ENCODE peak calls at places on chromosome 16, in four cellular contexts. I, K, J and F are unnamed samples.
A peak's percentile ranks its signal among the peaks of the same experiment; 100 is the strongest.

GRCh38 chr16:8660841-8661301 is 13.5 kb upstream of the ABAT start:
- DNase-seq in K (peak; percentile 71), I (peak; percentile 87), J (no peak), F (peak; percentile 66)

GRCh38 chr16:86664518-86665318 is 86.4 kb downstream of the FOXL1 start:
- DNase-seq in J (peak; percentile 71), I (no peak), K (peak; percentile 84), F (no peak)

GRCh38 chr16:14013571-14014283 is 57.4 kb upstream of the MRTFB start:
- DNase-seq in I (no peak), J (no peak), K (peak; percentile 77), F (no peak)

GRCh38 chr16:10078541-10078949 is 103.7 kb downstream of the GRIN2A start:
- DNase-seq in K (peak; percentile 27), J (no peak), I (peak; percentile 59), F (peak; percentile 63)

GRCh38 chr16:79192904-79193303 is 407.6 kb downstream of the MAF start:
- DNase-seq in J (no peak), K (no peak), I (no peak), F (no peak)

GRCh38 chr16:68265078-68265925 is 976 bp downstream of the SLC7A6 start:
- DNase-seq in K (peak; percentile 100), J (no peak), I (peak; percentile 55), F (no peak)

GRCh38 chr16:72847187-72848044 is 200.5 kb downstream of the ZFHX3 start:
- DNase-seq in J (no peak), K (peak; percentile 30), I (no peak), F (no peak)

GRCh38 chr16:86222965-86223551 is 287.3 kb upstream of the FOXF1 start:
- DNase-seq in K (no peak), I (no peak), J (no peak), F (no peak)

GRCh38 chr16:70433456-70434103 is 5.3 kb downstream of the ST3GAL2 start:
- DNase-seq in I (no peak), K (no peak), J (no peak), F (no peak)

GRCh38 chr16:23505942-23506605 is 4.2 kb downstream of the GGA2 start:
- DNase-seq in K (no peak), I (no peak), J (no peak), F (no peak)

GRCh38 chr16:9395958-9396359 is 304.5 kb downstream of the HAPSTR1 start:
- DNase-seq in J (no peak), I (no peak), K (no peak), F (no peak)

GRCh38 chr16:49608801-49609200 is 235.2 kb downstream of the C16orf78 start:
- DNase-seq in K (peak; percentile 39), J (no peak), I (peak; percentile 44), F (no peak)

GRCh38 chr16:1012135-1012534 is 30.6 kb downstream of the SOX8 start:
- DNase-seq in K (no peak), J (no peak), I (no peak), F (no peak)

GRCh38 chr16:55297910-55298175 is 26.2 kb upstream of the IRX6 start:
- DNase-seq in I (no peak), K (no peak), J (no peak), F (no peak)

GRCh38 chr16:86214326-86215232 is 295.7 kb upstream of the FOXF1 start:
- DNase-seq in J (no peak), I (no peak), K (no peak), F (no peak)

GRCh38 chr16:3950343-3951193 is 70.1 kb upstream of the CREBBP start:
- DNase-seq in I (no peak), K (no peak), J (no peak), F (no peak)

GRCh38 chr16:19419691-19420060 is 2.0 kb downstream of the TMC5 start:
- DNase-seq in I (no peak), J (no peak), K (no peak), F (no peak)

GRCh38 chr16:78844682-78845081 is 745.2 kb downstream of the WWOX start:
- DNase-seq in K (no peak), J (no peak), I (no peak), F (no peak)

GRCh38 chr16:22838681-22839080 is 24.7 kb downstream of the HS3ST2 start:
- DNase-seq in I (no peak), J (no peak), K (no peak), F (no peak)

GRCh38 chr16:88413631-88414030 is 30.9 kb downstream of the ZNF469 start:
- DNase-seq in K (no peak), I (no peak), J (no peak), F (no peak)

GRCh38 chr16:70730944-70731343 is 45.1 kb upstream of the MTSS2 start:
- DNase-seq in K (no peak), J (no peak), I (no peak), F (no peak)

GRCh38 chr16:84794626-84795025 is 25.2 kb upstream of the CRISPLD2 start:
- DNase-seq in I (no peak), K (no peak), J (no peak), F (no peak)

GRCh38 chr16:83965444-83966152 is 2.4 kb upstream of the NECAB2 start:
- DNase-seq in K (no peak), J (no peak), I (no peak), F (no peak)

GRCh38 chr16:27625050-27625697 is 75.2 kb downstream of the KATNIP start:
- DNase-seq in I (no peak), J (no peak), K (peak; percentile 88), F (no peak)

GRCh38 chr16:49312389-49312990 is 30.9 kb upstream of the CBLN1 start:
- DNase-seq in I (no peak), K (no peak), J (no peak), F (no peak)

GRCh38 chr16:53817117-53817516 is 113.2 kb downstream of the FTO start:
- DNase-seq in J (no peak), K (no peak), I (no peak), F (no peak)

GRCh38 chr16:19166500-19166899 is 1.5 kb upstream of the SYT17 start:
- DNase-seq in I (no peak), J (no peak), K (no peak), F (no peak)

GRCh38 chr16:27204232-27204915 is 1.0 kb downstream of the KDM8 start:
- DNase-seq in K (no peak), J (no peak), I (no peak), F (peak; percentile 16)

GRCh38 chr16:18999045-18999393 is 15.3 kb downstream of the TMC7 start:
- DNase-seq in I (no peak), J (no peak), K (no peak), F (no peak)

GRCh38 chr16:4614571-4615388 is at the start of gene UBALD1:
- DNase-seq in K (peak; percentile 87), J (peak; percentile 48), I (peak; percentile 88), F (peak; percentile 68)

GRCh38 chr16:87860553-87861299 is 8.6 kb downstream of the SLC7A5 start:
- DNase-seq in I (no peak), K (peak; percentile 84), J (no peak), F (no peak)

GRCh38 chr16:77840093-77840492 is 51.7 kb downstream of the VAT1L start:
- DNase-seq in J (no peak), I (no peak), K (no peak), F (no peak)

GRCh38 chr16:84907046-84907445 is 87.3 kb downstream of the CRISPLD2 start:
- DNase-seq in I (no peak), K (no peak), J (no peak), F (no peak)

GRCh38 chr16:85240982-85241924 is 129.0 kb upstream of the CIBAR2 start:
- DNase-seq in J (no peak), I (no peak), K (no peak), F (no peak)

GRCh38 chr16:85333744-85334640 is 221.7 kb upstream of the CIBAR2 start:
- DNase-seq in K (no peak), J (no peak), I (no peak), F (no peak)

GRCh38 chr16:12879812-12880211 is 21.6 kb upstream of the SHISA9 start:
- DNase-seq in I (no peak), J (no peak), K (no peak), F (no peak)

GRCh38 chr16:21611546-21612384 is 12.4 kb downstream of the METTL9 start:
- DNase-seq in K (no peak), J (no peak), I (no peak), F (no peak)
- H3K4me1 ChIP-seq in K (peaks cover 40% of the 10 kb centered on the region), J (peaks cover 19% of the 10 kb centered on the region), I (peaks cover 6% of the 10 kb centered on the region), F (peaks cover 5% of the 10 kb centered on the region)

DNA sequence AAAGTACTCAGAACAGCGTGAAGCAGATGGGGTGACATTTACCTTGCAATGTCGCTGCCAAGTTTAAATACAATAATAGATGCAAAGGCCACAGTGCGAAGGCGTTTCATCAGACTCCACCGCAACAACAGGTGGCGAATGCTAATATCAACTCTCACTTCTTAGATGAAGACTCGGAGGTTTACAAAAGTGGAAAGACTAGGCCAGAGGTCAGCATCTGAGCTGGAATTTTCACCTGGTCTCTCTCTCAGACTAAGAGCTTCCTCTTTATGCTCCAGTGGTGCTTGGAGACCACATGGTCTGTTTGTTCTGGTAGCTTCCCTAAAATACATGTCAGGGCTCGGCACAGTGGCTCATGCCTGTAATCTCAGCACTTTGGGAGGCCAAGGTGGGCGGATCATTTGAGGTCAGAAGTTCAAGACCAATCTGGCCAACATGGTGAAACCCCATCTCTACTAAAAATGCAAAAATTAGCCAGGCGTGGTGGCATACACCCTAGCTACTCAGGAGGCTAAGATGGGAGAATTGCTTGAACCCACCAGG is 169.1 kb downstream of the XYLT1 start:
- DNase-seq in K (no peak), J (peak; percentile 98), I (no peak), F (no peak)
- TF ChIP-seq YY1 in K (no peak), J (no peak), I (no peak), F (no peak)

GRCh38 chr16:74807052-74807646 is 32.5 kb upstream of the FA2H start:
- DNase-seq in J (no peak), I (no peak), K (no peak), F (no peak)

GRCh38 chr16:74817851-74818250 is 43.2 kb upstream of the FA2H start:
- DNase-seq in K (no peak), I (no peak), J (no peak), F (no peak)

GRCh38 chr16:74813109-74813641 is 38.6 kb upstream of the FA2H start:
- DNase-seq in J (peak; percentile 11), K (peak; percentile 81), I (peak; percentile 97), F (peak; percentile 90)

GRCh38 chr16:74811911-74812310 is 37.3 kb upstream of the FA2H start:
- DNase-seq in J (no peak), K (no peak), I (no peak), F (no peak)
- TF ChIP-seq SUZ12 in J (no peak), K (no peak), I (no peak), F (no peak)

DNA sequence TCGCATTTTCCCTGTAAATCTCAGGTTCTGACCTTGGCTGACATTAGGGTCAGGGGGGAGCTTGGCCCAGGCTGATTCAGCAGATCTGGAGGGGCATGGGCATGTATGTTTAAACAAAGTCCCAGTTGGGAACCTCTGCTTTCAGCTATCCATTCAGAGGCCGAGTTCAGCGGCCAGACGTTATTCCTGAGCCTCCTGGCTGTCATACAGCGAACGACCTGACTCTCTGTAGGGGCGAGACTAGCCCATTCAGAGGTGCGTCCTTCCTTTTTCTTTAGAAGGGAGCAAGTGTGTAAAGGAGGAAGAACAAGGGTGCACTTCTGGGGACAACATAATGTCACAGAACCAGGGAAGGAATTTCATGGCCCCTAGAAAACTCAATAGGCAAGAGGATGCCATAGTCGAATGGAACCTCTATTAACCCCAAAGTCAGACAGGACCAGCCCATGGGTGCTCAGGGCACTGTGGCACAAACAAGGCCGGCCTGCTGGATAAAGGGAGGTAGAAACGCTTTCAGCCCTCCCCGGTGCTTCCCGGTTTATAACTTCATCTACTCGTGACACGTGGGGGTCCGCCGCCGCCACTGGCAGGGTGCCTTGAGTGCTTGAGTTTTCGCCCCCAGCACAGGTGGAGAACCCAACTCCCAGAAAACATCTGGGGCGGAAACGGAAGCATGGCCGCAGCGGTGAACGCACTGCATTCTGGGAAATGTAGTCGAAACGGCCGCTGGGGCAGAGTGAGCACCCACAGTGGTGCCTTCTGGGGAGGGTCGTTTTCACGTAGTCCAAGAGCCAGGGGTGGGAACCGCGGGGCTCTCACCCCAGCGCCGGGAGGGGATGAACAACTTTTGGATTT is 33.2 kb upstream of the PLCG2 start:
- DNase-seq in I (peak; percentile 85), K (peak; percentile 42), J (no peak), F (no peak)
- H3K4me1 ChIP-seq in I (peaks cover 1% of the 10 kb centered on the region), K (peaks cover 12% of the 10 kb centered on the region), J (peaks cover 30% of the 10 kb centered on the region), F (peaks cover 5% of the 10 kb centered on the region)